ENCODE peak calls at places on chromosome 12, in ten cellular contexts. One of them, this sample, is unnamed.
A peak's percentile ranks its signal among the peaks of the same experiment; 100 is the strongest.

GRCh38 chr12:57483466-57483865 is 3.8 kb upstream of the ARHGAP9 start:
- DNase-seq in neural progenitor cell: no peak
- DNase-seq in kidney: no peak
- DNase-seq in AG04450: no peak
- DNase-seq in WERI-Rb-1: no peak
- DNase-seq in effector memory CD4-positive, alpha-beta T cell: no peak
- DNase-seq in breast epithelium: no peak
- DNase-seq in RWPE2: no peak
- DNase-seq in OCI-LY7: peak; percentile 49
- DNase-seq in endodermal cell: no peak
- DNase-seq in this sample: no peak

GRCh38 chr12:57242691-57243454 is 8.1 kb downstream of the STAC3 start:
- DNase-seq in neural progenitor cell: peak; percentile 93
- DNase-seq in kidney: peak; percentile 87
- DNase-seq in AG04450: no peak
- DNase-seq in WERI-Rb-1: peak; percentile 91
- DNase-seq in effector memory CD4-positive, alpha-beta T cell: peak; percentile 35
- DNase-seq in breast epithelium: peak; percentile 41
- DNase-seq in RWPE2: peak; percentile 68
- DNase-seq in OCI-LY7: peak; percentile 97
- DNase-seq in endodermal cell: peak; percentile 99
- DNase-seq in this sample: no peak

GRCh38 chr12:46107591-46107990 is 117.2 kb upstream of the SCAF11 start:
- DNase-seq in neural progenitor cell: no peak
- DNase-seq in kidney: no peak
- DNase-seq in AG04450: no peak
- DNase-seq in WERI-Rb-1: no peak
- DNase-seq in effector memory CD4-positive, alpha-beta T cell: no peak
- DNase-seq in breast epithelium: no peak
- DNase-seq in RWPE2: no peak
- DNase-seq in OCI-LY7: peak; percentile 18
- DNase-seq in endodermal cell: no peak
- DNase-seq in this sample: no peak

GRCh38 chr12:3752096-3752709 is 706 bp downstream of the CRACR2A start:
- DNase-seq in neural progenitor cell: no peak
- DNase-seq in kidney: peak; percentile 74
- DNase-seq in AG04450: no peak
- DNase-seq in WERI-Rb-1: no peak
- DNase-seq in effector memory CD4-positive, alpha-beta T cell: peak; percentile 44
- DNase-seq in breast epithelium: peak; percentile 51
- DNase-seq in RWPE2: no peak
- DNase-seq in OCI-LY7: peak; percentile 80
- DNase-seq in endodermal cell: peak; percentile 45
- DNase-seq in this sample: peak; percentile 17

GRCh38 chr12:74379114-74379513 is 158.5 kb upstream of the ATXN7L3B start:
- DNase-seq in neural progenitor cell: no peak
- DNase-seq in kidney: no peak
- DNase-seq in AG04450: no peak
- DNase-seq in WERI-Rb-1: no peak
- DNase-seq in effector memory CD4-positive, alpha-beta T cell: no peak
- DNase-seq in breast epithelium: no peak
- DNase-seq in RWPE2: no peak
- DNase-seq in OCI-LY7: no peak
- DNase-seq in endodermal cell: no peak
- DNase-seq in this sample: no peak

GRCh38 chr12:73486256-73486655 is 1051.4 kb upstream of the ATXN7L3B start:
- DNase-seq in neural progenitor cell: no peak
- DNase-seq in kidney: no peak
- DNase-seq in AG04450: no peak
- DNase-seq in WERI-Rb-1: no peak
- DNase-seq in effector memory CD4-positive, alpha-beta T cell: no peak
- DNase-seq in breast epithelium: no peak
- DNase-seq in RWPE2: no peak
- DNase-seq in OCI-LY7: no peak
- DNase-seq in endodermal cell: no peak
- DNase-seq in this sample: no peak

GRCh38 chr12:19694627-19695026 is 255.3 kb downstream of the AEBP2 start:
- DNase-seq in neural progenitor cell: no peak
- DNase-seq in kidney: no peak
- DNase-seq in AG04450: no peak
- DNase-seq in WERI-Rb-1: no peak
- DNase-seq in effector memory CD4-positive, alpha-beta T cell: no peak
- DNase-seq in breast epithelium: no peak
- DNase-seq in RWPE2: no peak
- DNase-seq in OCI-LY7: no peak
- DNase-seq in endodermal cell: no peak
- DNase-seq in this sample: no peak

GRCh38 chr12:11798856-11799530 is 149.5 kb downstream of the ETV6 start:
- DNase-seq in neural progenitor cell: no peak
- DNase-seq in kidney: no peak
- DNase-seq in AG04450: peak; percentile 63
- DNase-seq in WERI-Rb-1: no peak
- DNase-seq in effector memory CD4-positive, alpha-beta T cell: no peak
- DNase-seq in breast epithelium: no peak
- DNase-seq in RWPE2: no peak
- DNase-seq in OCI-LY7: peak; percentile 39
- DNase-seq in endodermal cell: no peak
- DNase-seq in this sample: no peak

GRCh38 chr12:46693518-46693917 is 132.3 kb downstream of the SLC38A4 start:
- DNase-seq in neural progenitor cell: no peak
- DNase-seq in kidney: no peak
- DNase-seq in AG04450: no peak
- DNase-seq in WERI-Rb-1: no peak
- DNase-seq in effector memory CD4-positive, alpha-beta T cell: no peak
- DNase-seq in breast epithelium: no peak
- DNase-seq in RWPE2: no peak
- DNase-seq in OCI-LY7: no peak
- DNase-seq in endodermal cell: no peak
- DNase-seq in this sample: no peak

GRCh38 chr12:55060970-55061543 is 41.3 kb downstream of the NEUROD4 start:
- DNase-seq in neural progenitor cell: no peak
- DNase-seq in kidney: no peak
- DNase-seq in AG04450: no peak
- DNase-seq in WERI-Rb-1: peak; percentile 93
- DNase-seq in effector memory CD4-positive, alpha-beta T cell: no peak
- DNase-seq in breast epithelium: no peak
- DNase-seq in RWPE2: no peak
- DNase-seq in OCI-LY7: no peak
- DNase-seq in endodermal cell: peak; percentile 57
- DNase-seq in this sample: no peak

GRCh38 chr12:96274331-96274730 is 80.2 kb downstream of the ELK3 start:
- DNase-seq in neural progenitor cell: no peak
- DNase-seq in kidney: no peak
- DNase-seq in AG04450: no peak
- DNase-seq in WERI-Rb-1: no peak
- DNase-seq in effector memory CD4-positive, alpha-beta T cell: no peak
- DNase-seq in breast epithelium: no peak
- DNase-seq in RWPE2: no peak
- DNase-seq in OCI-LY7: no peak
- DNase-seq in endodermal cell: no peak
- DNase-seq in this sample: no peak

GRCh38 chr12:67630373-67631088 is 18.0 kb upstream of the DYRK2 start:
- DNase-seq in neural progenitor cell: peak; percentile 8
- DNase-seq in kidney: peak; percentile 82
- DNase-seq in AG04450: no peak
- DNase-seq in WERI-Rb-1: no peak
- DNase-seq in effector memory CD4-positive, alpha-beta T cell: peak; percentile 83
- DNase-seq in breast epithelium: peak; percentile 40
- DNase-seq in RWPE2: no peak
- DNase-seq in OCI-LY7: peak; percentile 90
- DNase-seq in endodermal cell: peak; percentile 88
- DNase-seq in this sample: no peak

GRCh38 chr12:71135077-71135811 is 22.6 kb downstream of the TSPAN8 start:
- DNase-seq in neural progenitor cell: no peak
- DNase-seq in kidney: no peak
- DNase-seq in AG04450: no peak
- DNase-seq in WERI-Rb-1: no peak
- DNase-seq in effector memory CD4-positive, alpha-beta T cell: no peak
- DNase-seq in breast epithelium: no peak
- DNase-seq in RWPE2: no peak
- DNase-seq in OCI-LY7: no peak
- DNase-seq in endodermal cell: no peak
- DNase-seq in this sample: no peak
- H3K27ac ChIP-seq in neural progenitor cell: no peak overlapping the region
- H3K27ac ChIP-seq in kidney: no peak overlapping the region
- H3K27ac ChIP-seq in AG04450: no peak overlapping the region
- H3K27ac ChIP-seq in WERI-Rb-1: no peak overlapping the region
- H3K27ac ChIP-seq in effector memory CD4-positive, alpha-beta T cell: no peak overlapping the region
- H3K27ac ChIP-seq in breast epithelium: no peak overlapping the region
- H3K27ac ChIP-seq in RWPE2: no peak overlapping the region
- H3K27ac ChIP-seq in OCI-LY7: no peak overlapping the region
- H3K27ac ChIP-seq in endodermal cell: no peak overlapping the region
- H3K27ac ChIP-seq in this sample: no peak overlapping the region

DNA sequence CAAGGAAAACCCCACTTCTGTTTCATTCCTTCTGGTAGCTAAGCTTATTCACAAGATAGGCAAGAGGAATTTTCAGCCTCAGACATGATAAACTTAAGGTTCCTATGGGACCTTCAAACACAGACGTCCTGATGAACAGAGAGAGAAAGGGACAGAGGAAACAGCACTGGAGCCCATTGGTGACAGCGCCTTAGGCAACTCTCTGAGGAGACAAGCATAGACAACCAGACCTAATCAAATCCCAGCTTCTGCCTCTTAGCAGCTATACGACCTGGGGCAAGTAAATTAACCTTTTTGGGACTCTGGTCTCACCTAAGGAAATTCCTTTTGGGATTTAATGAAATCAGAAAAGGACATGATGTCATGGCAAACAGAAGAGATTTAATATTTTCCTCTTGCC is 33.3 kb downstream of the TMCC3 start:
- DNase-seq in neural progenitor cell: no peak
- DNase-seq in kidney: no peak
- DNase-seq in AG04450: no peak
- DNase-seq in WERI-Rb-1: no peak
- DNase-seq in effector memory CD4-positive, alpha-beta T cell: no peak
- DNase-seq in breast epithelium: no peak
- DNase-seq in RWPE2: no peak
- DNase-seq in OCI-LY7: no peak
- DNase-seq in endodermal cell: no peak
- DNase-seq in this sample: no peak
- H3K27ac ChIP-seq in neural progenitor cell: no peak overlapping the region
- H3K27ac ChIP-seq in kidney: no peak overlapping the region
- H3K27ac ChIP-seq in AG04450: no peak overlapping the region
- H3K27ac ChIP-seq in WERI-Rb-1: no peak overlapping the region
- H3K27ac ChIP-seq in effector memory CD4-positive, alpha-beta T cell: no peak overlapping the region
- H3K27ac ChIP-seq in breast epithelium: no peak overlapping the region
- H3K27ac ChIP-seq in RWPE2: peak overlapping the region; percentile 88
- H3K27ac ChIP-seq in OCI-LY7: no peak overlapping the region
- H3K27ac ChIP-seq in endodermal cell: no peak overlapping the region
- H3K27ac ChIP-seq in this sample: peak overlapping the region; percentile 78

DNA sequence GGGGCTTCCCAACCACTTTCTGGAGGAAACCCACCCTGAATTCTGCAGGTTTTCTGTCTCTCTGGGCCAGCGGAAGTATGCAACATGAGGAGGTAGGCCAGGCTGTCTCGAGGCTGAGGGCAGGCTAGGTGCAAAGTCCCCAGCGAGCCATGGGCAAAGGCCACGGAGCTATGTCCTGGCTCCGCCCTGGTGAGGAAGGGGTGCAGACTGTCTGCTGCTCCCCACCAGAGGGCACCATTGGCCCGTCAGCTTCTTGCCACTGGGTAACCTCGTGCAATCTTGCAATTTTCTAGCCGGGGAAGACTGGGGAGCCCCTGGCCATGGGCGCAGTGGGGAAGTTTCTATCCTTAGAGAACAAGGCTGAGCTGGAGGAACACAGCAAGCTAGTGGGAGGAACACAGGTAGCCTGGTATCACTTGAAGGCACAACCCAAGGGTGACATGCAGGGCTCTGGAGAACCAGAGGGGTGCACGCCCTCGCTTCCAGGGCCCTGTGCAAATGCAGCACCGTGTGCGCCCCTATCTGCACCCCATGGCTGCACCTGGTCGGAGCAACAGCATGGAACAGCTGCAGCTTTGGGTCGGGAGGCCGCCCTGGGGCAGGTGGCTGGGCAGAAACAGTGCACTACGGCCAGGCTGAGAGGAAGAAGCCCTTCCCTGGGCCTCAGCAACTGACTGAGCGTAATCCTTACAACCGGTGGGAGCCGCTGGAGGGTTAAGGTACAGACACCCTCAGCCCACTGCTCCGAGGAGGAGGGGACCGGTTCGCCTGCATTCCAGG is 27.6 kb upstream of the RPLP0 start:
- DNase-seq in neural progenitor cell: peak; percentile 91
- DNase-seq in kidney: peak; percentile 93
- DNase-seq in AG04450: peak; percentile 61
- DNase-seq in WERI-Rb-1: peak; percentile 87
- DNase-seq in effector memory CD4-positive, alpha-beta T cell: peak; percentile 82
- DNase-seq in breast epithelium: peak; percentile 75
- DNase-seq in RWPE2: no peak
- DNase-seq in OCI-LY7: peak; percentile 91
- DNase-seq in endodermal cell: peak; percentile 99
- DNase-seq in this sample: peak; percentile 80
- H3K27ac ChIP-seq in neural progenitor cell: peak overlapping the region; percentile 26
- H3K27ac ChIP-seq in kidney: peak overlapping the region; percentile 92
- H3K27ac ChIP-seq in AG04450: peak overlapping the region; percentile 99
- H3K27ac ChIP-seq in WERI-Rb-1: no peak overlapping the region
- H3K27ac ChIP-seq in effector memory CD4-positive, alpha-beta T cell: no peak overlapping the region
- H3K27ac ChIP-seq in breast epithelium: peak overlapping the region; percentile 94
- H3K27ac ChIP-seq in RWPE2: peak overlapping the region; percentile 100
- H3K27ac ChIP-seq in OCI-LY7: peak overlapping the region; percentile 69
- H3K27ac ChIP-seq in endodermal cell: peak overlapping the region; percentile 78
- H3K27ac ChIP-seq in this sample: peak overlapping the region; percentile 98

GRCh38 chr12:26810330-26810729 is 22.7 kb downstream of the ITPR2 start:
- DNase-seq in neural progenitor cell: peak; percentile 29
- DNase-seq in kidney: peak; percentile 79
- DNase-seq in AG04450: no peak
- DNase-seq in WERI-Rb-1: no peak
- DNase-seq in effector memory CD4-positive, alpha-beta T cell: no peak
- DNase-seq in breast epithelium: peak; percentile 61
- DNase-seq in RWPE2: no peak
- DNase-seq in OCI-LY7: no peak
- DNase-seq in endodermal cell: peak; percentile 67
- DNase-seq in this sample: no peak

GRCh38 chr12:26807292-26807691 is 25.7 kb downstream of the ITPR2 start:
- DNase-seq in neural progenitor cell: no peak
- DNase-seq in kidney: no peak
- DNase-seq in AG04450: no peak
- DNase-seq in WERI-Rb-1: no peak
- DNase-seq in effector memory CD4-positive, alpha-beta T cell: no peak
- DNase-seq in breast epithelium: no peak
- DNase-seq in RWPE2: no peak
- DNase-seq in OCI-LY7: no peak
- DNase-seq in endodermal cell: no peak
- DNase-seq in this sample: no peak

GRCh38 chr12:26806556-26806955 is 26.4 kb downstream of the ITPR2 start:
- DNase-seq in neural progenitor cell: no peak
- DNase-seq in kidney: no peak
- DNase-seq in AG04450: no peak
- DNase-seq in WERI-Rb-1: no peak
- DNase-seq in effector memory CD4-positive, alpha-beta T cell: no peak
- DNase-seq in breast epithelium: no peak
- DNase-seq in RWPE2: no peak
- DNase-seq in OCI-LY7: no peak
- DNase-seq in endodermal cell: no peak
- DNase-seq in this sample: no peak

GRCh38 chr12:26809611-26810298 is 23.2 kb downstream of the ITPR2 start:
- DNase-seq in neural progenitor cell: no peak
- DNase-seq in kidney: no peak
- DNase-seq in AG04450: no peak
- DNase-seq in WERI-Rb-1: no peak
- DNase-seq in effector memory CD4-positive, alpha-beta T cell: no peak
- DNase-seq in breast epithelium: no peak
- DNase-seq in RWPE2: no peak
- DNase-seq in OCI-LY7: no peak
- DNase-seq in endodermal cell: no peak
- DNase-seq in this sample: no peak

GRCh38 chr12:26808766-26809460 is 24.1 kb downstream of the ITPR2 start:
- DNase-seq in neural progenitor cell: no peak
- DNase-seq in kidney: no peak
- DNase-seq in AG04450: no peak
- DNase-seq in WERI-Rb-1: no peak
- DNase-seq in effector memory CD4-positive, alpha-beta T cell: no peak
- DNase-seq in breast epithelium: no peak
- DNase-seq in RWPE2: no peak
- DNase-seq in OCI-LY7: no peak
- DNase-seq in endodermal cell: no peak
- DNase-seq in this sample: no peak
- H3K27ac ChIP-seq in neural progenitor cell: no peak overlapping the region
- H3K27ac ChIP-seq in kidney: no peak overlapping the region
- H3K27ac ChIP-seq in AG04450: no peak overlapping the region
- H3K27ac ChIP-seq in WERI-Rb-1: no peak overlapping the region
- H3K27ac ChIP-seq in effector memory CD4-positive, alpha-beta T cell: no peak overlapping the region
- H3K27ac ChIP-seq in breast epithelium: no peak overlapping the region
- H3K27ac ChIP-seq in RWPE2: no peak overlapping the region
- H3K27ac ChIP-seq in OCI-LY7: no peak overlapping the region
- H3K27ac ChIP-seq in endodermal cell: no peak overlapping the region
- H3K27ac ChIP-seq in this sample: no peak overlapping the region

This sample was measured in tibial nerve.